ENCODE peak calls at places on chromosome 1, in four cellular contexts. T, W, G and H are unnamed samples. For H3K36me3, the result is how much of the 10 kb centered on the place peaks cover.

GRCh38 chr1:100502052-100502792 is 35.7 kb upstream of the GPR88 start:
- DNase-seq in T (no peak), W (no peak), G (peak), H (no peak)

GRCh38 chr1:74779750-74780149 is 46.8 kb downstream of the TYW3 start:
- DNase-seq in T (no peak), W (no peak), G (no peak), H (no peak)

GRCh38 chr1:50930965-50931737 is 28.9 kb downstream of the FAF1 start:
- DNase-seq in T (no peak), W (no peak), G (peak), H (no peak)

GRCh38 chr1:222168621-222169020 is 379.3 kb downstream of the HHIPL2 start:
- DNase-seq in T (no peak), W (no peak), G (no peak), H (no peak)

GRCh38 chr1:71307451-71307850 is 226.6 kb upstream of the ZRANB2 start:
- DNase-seq in T (no peak), W (no peak), G (peak), H (no peak)

GRCh38 chr1:63746129-63746864 is 27.5 kb upstream of the ROR1 start:
- DNase-seq in T (no peak), W (peak), G (peak), H (peak)

GRCh38 chr1:25819496-25820246 is at the start of gene MTFR1L:
- DNase-seq in T (peak), W (peak), G (peak), H (peak)

GRCh38 chr1:14071581-14071980 is 371.6 kb downstream of the PRDM2 start:
- DNase-seq in T (no peak), W (no peak), G (no peak), H (no peak)

GRCh38 chr1:202159534-202160371 is 649 bp downstream of the PTPN7 start:
- DNase-seq in T (peak), W (no peak), G (no peak), H (no peak)

GRCh38 chr1:64890699-64891439 is 75.5 kb downstream of the JAK1 start:
- DNase-seq in T (no peak), W (no peak), G (no peak), H (no peak)

GRCh38 chr1:85330711-85331290 is 54.4 kb upstream of the BCL10 start:
- DNase-seq in T (no peak), W (no peak), G (peak), H (no peak)

GRCh38 chr1:178273707-178274410 is 180.0 kb downstream of the RASAL2 start:
- DNase-seq in T (no peak), W (no peak), G (peak), H (no peak)

GRCh38 chr1:53344921-53345838 is 17.3 kb upstream of the LRP8 start:
- DNase-seq in T (no peak), W (no peak), G (no peak), H (no peak)

GRCh38 chr1:52598729-52599128 is 3.4 kb upstream of the GPX7 start:
- DNase-seq in T (no peak), W (no peak), G (no peak), H (no peak)

DNA sequence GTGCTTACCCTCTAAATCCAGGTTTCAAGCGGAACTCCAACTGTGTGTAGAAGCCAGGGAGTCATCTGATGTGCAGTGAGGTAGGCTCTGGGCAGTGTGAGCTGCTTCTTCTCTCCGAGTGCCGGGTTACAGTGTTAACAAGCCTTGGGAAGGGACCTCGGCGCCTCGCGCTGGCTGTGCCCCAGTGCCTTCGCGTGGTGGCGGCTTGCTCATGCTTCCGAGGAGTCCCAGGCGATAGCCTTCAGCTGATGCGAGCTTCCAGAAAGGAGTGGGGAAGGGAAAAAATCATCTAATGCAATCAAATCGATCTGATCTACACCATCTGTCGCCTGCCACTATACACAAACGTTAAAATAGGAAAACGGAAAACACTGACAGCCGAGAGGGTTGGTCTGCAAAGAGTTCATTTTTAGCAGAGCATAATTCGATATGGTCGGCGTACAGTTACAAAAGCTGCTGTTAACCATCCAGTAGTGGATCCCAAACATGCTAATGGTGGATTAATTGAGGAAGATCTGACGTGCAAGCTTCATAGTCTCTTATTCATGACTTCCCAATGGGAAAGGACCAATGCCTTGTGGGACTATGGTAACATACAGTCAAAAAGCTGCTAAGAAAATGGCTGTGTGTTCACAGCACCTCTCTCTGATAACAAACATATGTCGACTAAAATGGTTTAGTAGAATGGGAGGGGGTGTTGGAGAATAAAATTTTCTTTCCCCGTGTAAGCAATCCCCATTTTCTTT is 128.7 kb upstream of the DPYD start:
- DNase-seq in T (no peak), W (no peak), G (peak), H (peak)
- H3K4me3 ChIP-seq in T (no peak), W (no peak), G (peak), H (no peak)

GRCh38 chr1:154338875-154339274 is 13.6 kb downstream of the ATP8B2 start:
- DNase-seq in T (no peak), W (no peak), G (no peak), H (no peak)
- H3K36me3 ChIP-seq in T (under half), W (under half), G (half or more), H (under half)

GRCh38 chr1:244271004-244271403 is 180.7 kb downstream of the ADSS2 start:
- DNase-seq in T (no peak), W (no peak), G (no peak), H (no peak)

GRCh38 chr1:244271909-244272308 is 179.8 kb downstream of the ADSS2 start:
- DNase-seq in T (no peak), W (no peak), G (no peak), H (no peak)

GRCh38 chr1:244273845-244274619 is 177.7 kb downstream of the ADSS2 start:
- DNase-seq in T (no peak), W (peak), G (peak), H (no peak)

GRCh38 chr1:244273262-244273844 is 178.4 kb downstream of the ADSS2 start:
- DNase-seq in T (no peak), W (no peak), G (no peak), H (no peak)

DNA sequence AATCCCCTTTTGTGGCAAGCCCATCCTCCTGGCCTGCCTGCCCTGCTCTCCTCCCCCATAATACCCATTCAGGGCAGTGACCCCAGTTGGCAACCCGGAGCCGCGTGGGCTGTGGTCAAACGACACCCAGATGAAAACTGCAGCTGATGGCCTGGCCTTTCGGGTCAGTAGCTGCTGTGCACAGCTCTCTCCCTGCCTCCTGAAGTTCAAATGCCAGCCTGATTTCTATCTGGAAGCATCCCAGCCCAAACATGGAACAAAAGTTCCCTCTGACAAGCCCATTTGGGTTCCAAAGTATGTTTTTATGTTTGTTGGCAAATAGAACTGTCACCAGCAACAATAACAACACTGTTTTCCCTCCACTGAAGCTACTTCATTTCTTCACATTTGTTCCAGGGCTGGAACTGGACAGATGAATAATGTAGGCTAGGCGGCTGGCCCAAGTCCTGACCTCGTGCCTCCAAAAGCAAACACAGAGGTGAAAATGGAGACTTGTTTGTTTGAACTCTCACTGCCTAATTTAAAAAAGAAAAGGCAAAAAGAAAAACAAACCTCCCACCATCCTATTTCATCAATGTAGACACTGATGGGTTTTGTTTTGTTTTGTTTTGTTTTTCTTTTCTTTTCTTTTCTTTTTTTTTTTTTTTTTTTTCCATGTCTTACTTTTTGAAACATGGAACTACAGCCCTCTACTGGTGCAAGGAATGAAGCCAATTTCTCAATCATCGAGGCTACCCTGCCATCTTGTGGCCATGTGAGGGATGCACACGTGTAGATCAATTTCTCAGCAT is 179.0 kb downstream of the ADSS2 start:
- DNase-seq in T (peak), W (peak), G (peak), H (peak)
- H3K4me3 ChIP-seq in T (no peak), W (no peak), G (no peak), H (no peak)

GRCh38 chr1:41513388-41513745 is 28.9 kb upstream of the EDN2 start:
- DNase-seq in T (no peak), W (no peak), G (no peak), H (peak)
- H3K36me3 ChIP-seq in T (under half), W (under half), G (under half), H (under half)

DNA sequence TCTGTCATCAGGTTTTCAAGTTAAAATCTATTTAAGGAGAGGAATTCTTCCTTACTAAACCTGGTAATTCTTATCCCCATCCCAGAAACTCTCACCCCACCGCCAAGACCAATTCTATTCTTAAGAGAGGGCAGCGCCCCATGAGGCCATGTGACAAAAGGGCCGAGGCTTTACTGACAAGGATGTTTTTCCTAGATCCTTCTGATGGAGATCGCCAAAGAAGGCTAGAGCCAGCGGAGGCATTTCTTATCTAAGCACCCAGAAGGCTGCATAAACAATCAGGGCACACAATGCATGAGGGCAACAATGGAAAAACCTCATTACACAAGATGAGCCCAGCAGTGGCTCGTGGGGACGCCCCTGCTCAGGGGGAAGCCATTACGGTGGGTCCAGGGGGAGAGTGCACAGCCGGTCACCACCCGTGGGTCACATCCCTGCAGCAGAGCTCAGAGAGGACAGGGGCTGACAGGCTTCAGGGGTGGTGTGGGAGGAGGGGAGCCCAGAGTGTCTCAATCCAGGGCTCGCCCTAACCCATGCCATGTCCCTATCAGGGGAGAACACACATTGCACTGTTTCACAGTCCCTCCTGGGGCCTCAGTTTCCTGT is 88.7 kb downstream of the ITPKB start:
- DNase-seq in T (no peak), W (no peak), G (no peak), H (peak)
- H3K4me3 ChIP-seq in T (no peak), W (no peak), G (no peak), H (no peak)

DNA sequence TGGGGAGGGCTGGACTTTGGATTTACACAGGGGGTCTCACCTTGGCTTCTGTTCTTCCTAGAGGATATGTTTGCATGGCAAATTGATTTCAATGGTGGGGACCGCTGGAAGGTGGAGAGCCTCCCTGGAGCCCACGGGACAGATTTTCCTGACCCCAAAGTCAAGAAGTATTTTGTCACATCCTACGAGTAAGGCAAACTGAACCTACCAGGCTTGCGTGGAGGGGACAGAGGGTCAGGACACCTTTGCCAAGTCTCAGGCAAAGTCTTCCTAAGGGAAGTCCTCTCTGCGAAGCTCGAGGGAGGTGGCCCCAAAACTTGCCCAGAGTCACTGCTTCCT is 7.2 kb downstream of the FBXO6 start:
- DNase-seq in T (no peak), W (no peak), G (no peak), H (no peak)
- H3K36me3 ChIP-seq in T (under half), W (under half), G (under half), H (under half)

DNA sequence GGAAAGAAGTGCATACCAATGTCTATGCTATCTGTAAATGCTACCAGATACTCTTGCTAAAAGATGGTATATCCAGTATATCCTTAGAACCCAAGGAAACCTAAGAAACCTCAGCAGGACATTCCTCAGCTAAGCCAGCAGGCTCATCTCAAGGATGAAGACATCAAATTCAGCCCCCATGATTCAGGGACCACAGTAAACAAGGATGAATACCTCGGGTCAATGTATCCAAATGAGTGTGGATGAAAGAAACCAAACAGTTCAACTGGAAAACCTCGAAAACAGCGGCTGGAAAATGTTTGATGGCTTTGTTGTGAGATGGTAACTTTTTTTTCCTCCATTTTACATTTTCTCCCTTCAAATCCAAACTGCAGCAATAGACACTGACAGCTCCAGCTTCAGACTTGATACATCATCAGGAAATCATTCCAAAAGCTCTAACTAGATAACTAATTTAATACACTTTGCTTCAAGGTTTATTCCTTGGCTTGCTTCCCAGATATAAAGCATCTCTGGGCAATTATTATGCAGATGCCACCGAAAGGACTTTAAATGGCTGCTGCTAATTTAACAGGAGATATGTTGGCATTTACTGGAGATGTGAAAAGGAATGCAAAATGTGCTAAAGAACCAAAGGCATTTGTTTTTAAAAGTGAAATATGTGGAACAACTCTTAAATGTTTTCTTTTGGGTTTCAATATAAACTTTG is 73.6 kb downstream of the SMYD2 start:
- DNase-seq in T (no peak), W (no peak), G (peak), H (no peak)
- H3K4me3 ChIP-seq in T (no peak), W (no peak), G (no peak), H (no peak)